ENCODE peak calls at places on chromosomes 5 and 9, in six cellular contexts. V, Q, W, F, K and D are unnamed samples.

GRCh38 chr5:80125962-80126480 is 90.9 kb downstream of the THBS4 start:
- DNase-seq in V (peak), Q (no peak), W (no peak), F (no peak), K (no peak), D (no peak)

GRCh38 chr5:178530526-178530925 is 59.7 kb downstream of the COL23A1 start:
- DNase-seq in V (no peak), Q (no peak), W (no peak), F (no peak), K (no peak), D (no peak)

GRCh38 chr9:83965350-83966208 is 14.4 kb downstream of the HNRNPK start:
- DNase-seq in V (no peak), Q (peak), W (no peak), F (no peak), K (no peak), D (no peak)

GRCh38 chr9:34332370-34332964 is 3.1 kb downstream of the NUDT2 start:
- DNase-seq in V (no peak), Q (peak), W (no peak), F (peak), K (no peak), D (no peak)

GRCh38 chr9:118782790-118783463 is 586.3 kb downstream of the BRINP1 start:
- DNase-seq in V (no peak), Q (no peak), W (no peak), F (no peak), K (no peak), D (no peak)

GRCh38 chr9:15299374-15299939 is 7.6 kb downstream of the TTC39B start:
- DNase-seq in V (peak), Q (no peak), W (no peak), F (no peak), K (no peak), D (peak)

GRCh38 chr5:148623741-148624140 is 30.6 kb downstream of the HTR4 start:
- DNase-seq in V (no peak), Q (no peak), W (no peak), F (no peak), K (no peak), D (no peak)

GRCh38 chr9:68500457-68501158 is 40.1 kb downstream of the TMEM252 start:
- DNase-seq in V (no peak), Q (peak), W (no peak), F (no peak), K (no peak), D (no peak)

GRCh38 chr9:137672907-137673791 is 54.3 kb downstream of the EHMT1 start:
- DNase-seq in V (peak), Q (peak), W (peak), F (no peak), K (peak), D (no peak)

GRCh38 chr5:68369436-68370125 is 154.0 kb downstream of the PIK3R1 start:
- DNase-seq in V (no peak), Q (no peak), W (no peak), F (no peak), K (no peak), D (peak)

GRCh38 chr9:111598730-111599091 is 736 bp downstream of the PTGR1 start:
- DNase-seq in V (no peak), Q (no peak), W (peak), F (peak), K (peak), D (no peak)

GRCh38 chr5:139064613-139065012 is 133.6 kb downstream of the SIL1 start:
- DNase-seq in V (no peak), Q (no peak), W (no peak), F (no peak), K (no peak), D (no peak)

GRCh38 chr9:34771023-34771422 is 61.1 kb upstream of the CCL21 start:
- DNase-seq in V (no peak), Q (no peak), W (no peak), F (no peak), K (no peak), D (no peak)

GRCh38 chr5:149405550-149406202 is 26.6 kb upstream of the IL17B start:
- DNase-seq in V (no peak), Q (no peak), W (no peak), F (no peak), K (peak), D (no peak)

GRCh38 chr9:112124156-112124555 is 50.9 kb downstream of the SUSD1 start:
- DNase-seq in V (no peak), Q (no peak), W (no peak), F (no peak), K (no peak), D (no peak)

GRCh38 chr5:125006011-125006685 is 259.7 kb upstream of the ZNF608 start:
- DNase-seq in V (no peak), Q (peak), W (no peak), F (no peak), K (no peak), D (no peak)

GRCh38 chr5:134133213-134133994 is 18.9 kb downstream of the TCF7 start:
- DNase-seq in V (no peak), Q (no peak), W (peak), F (no peak), K (peak), D (no peak)

GRCh38 chr5:124751031-124751430 is 4.6 kb upstream of the ZNF608 start:
- DNase-seq in V (no peak), Q (peak), W (no peak), F (no peak), K (no peak), D (no peak)

GRCh38 chr9:5832093-5832542 is 799 bp downstream of the ERMP1 start:
- DNase-seq in V (no peak), Q (no peak), W (no peak), F (no peak), K (no peak), D (no peak)

GRCh38 chr5:81513982-81514381 is 120.0 kb upstream of the ACOT12 start:
- DNase-seq in V (no peak), Q (no peak), W (no peak), F (no peak), K (no peak), D (no peak)

GRCh38 chr9:96219615-96220257 is 82.2 kb downstream of the HSD17B3 start:
- DNase-seq in V (no peak), Q (peak), W (peak), F (peak), K (peak), D (no peak)

GRCh38 chr5:2462026-2462691 is 289.3 kb downstream of the IRX2 start:
- DNase-seq in V (no peak), Q (no peak), W (no peak), F (no peak), K (no peak), D (no peak)

GRCh38 chr5:140227046-140227445 is 52.1 kb downstream of the CYSTM1 start:
- DNase-seq in V (no peak), Q (peak), W (no peak), F (no peak), K (no peak), D (no peak)

GRCh38 chr5:53253421-53253871 is 143.9 kb upstream of the MOCS2 start:
- DNase-seq in V (no peak), Q (no peak), W (no peak), F (no peak), K (no peak), D (no peak)

GRCh38 chr9:96327694-96328352 is 25.8 kb upstream of the HSD17B3 start:
- DNase-seq in V (no peak), Q (peak), W (no peak), F (peak), K (peak), D (no peak)

GRCh38 chr9:86304236-86304730 is 21.9 kb upstream of the ISCA1 start:
- DNase-seq in V (no peak), Q (no peak), W (no peak), F (no peak), K (no peak), D (no peak)

GRCh38 chr5:106076655-106077054 is 1594.1 kb downstream of the EFNA5 start:
- DNase-seq in V (no peak), Q (no peak), W (no peak), F (no peak), K (no peak), D (no peak)

GRCh38 chr5:139638736-139639618 is 9.2 kb upstream of the CXXC5 start:
- DNase-seq in V (no peak), Q (no peak), W (no peak), F (no peak), K (no peak), D (no peak)

GRCh38 chr5:139126711-139127111 is 71.5 kb downstream of the SIL1 start:
- DNase-seq in V (no peak), Q (no peak), W (peak), F (no peak), K (no peak), D (no peak)

GRCh38 chr5:65873181-65873580 is 53.2 kb upstream of the ERBIN start:
- DNase-seq in V (no peak), Q (no peak), W (no peak), F (no peak), K (no peak), D (no peak)

GRCh38 chr5:172110921-172111873 is 76.8 kb downstream of the STK10 start:
- DNase-seq in V (peak), Q (peak), W (no peak), F (no peak), K (no peak), D (peak)

GRCh38 chr9:83962165-83962564 is 17.9 kb downstream of the HNRNPK start:
- DNase-seq in V (no peak), Q (peak), W (no peak), F (no peak), K (no peak), D (no peak)

GRCh38 chr5:131206772-131207171 is 36.0 kb downstream of the LYRM7 start:
- DNase-seq in V (no peak), Q (no peak), W (no peak), F (no peak), K (no peak), D (no peak)

GRCh38 chr9:105503873-105504272 is 54.1 kb upstream of the FKTN start:
- DNase-seq in V (no peak), Q (peak), W (no peak), F (no peak), K (no peak), D (no peak)

GRCh38 chr5:82467006-82467561 is 188.9 kb upstream of the RPS23 start:
- DNase-seq in V (no peak), Q (peak), W (no peak), F (no peak), K (peak), D (no peak)

GRCh38 chr9:63859475-63860215 is 1425.4 kb downstream of the FOXD4L5 start:
- DNase-seq in V (no peak), Q (no peak), W (peak), F (no peak), K (peak), D (no peak)